ENCODE peak calls at places on chromosomes 13 and 19, in seven cellular contexts. F, M, V, P, Q, S and R are unnamed samples.

GRCh38 chr19:1807695-1808394 is 4.2 kb downstream of the ATP8B3 start:
- DNase-seq in S (no peak), Q (peak; percentile 44), F (no peak), M (no peak), P (no peak), V (no peak), R (no peak)

GRCh38 chr13:50168803-50169202 is 153.6 kb downstream of the KCNRG start:
- DNase-seq in M (no peak), V (no peak), S (no peak), P (no peak), Q (peak; percentile 48), F (no peak), R (no peak)

GRCh38 chr13:111344471-111345191 is 24.2 kb downstream of the TEX29 start:
- DNase-seq in F (no peak), P (no peak), S (no peak), M (peak; percentile 10), Q (peak; percentile 20), V (no peak), R (peak; percentile 66)

GRCh38 chr19:2426661-2427322 is 594 bp downstream of the TIMM13 start:
- DNase-seq in P (peak; percentile 33), M (peak; percentile 38), S (no peak), V (peak; percentile 61), F (no peak), Q (peak; percentile 35), R (peak; percentile 49)

GRCh38 chr19:10238172-10238783 is 7.1 kb upstream of the S1PR2 start:
- DNase-seq in P (peak; percentile 57), F (peak; percentile 81), M (peak; percentile 81), S (no peak), Q (peak; percentile 72), V (no peak), R (peak; percentile 36)

GRCh38 chr13:45678282-45678681 is 23.8 kb upstream of the CBY2 start:
- DNase-seq in Q (no peak), F (no peak), V (no peak), M (no peak), S (no peak), P (no peak), R (no peak)

GRCh38 chr19:57664269-57665127 is 4.2 kb upstream of the ZSCAN4 start:
- DNase-seq in F (peak; percentile 75), P (peak; percentile 82), V (no peak), Q (peak; percentile 35), M (peak; percentile 42), S (peak; percentile 72), R (peak; percentile 66)

GRCh38 chr19:12672744-12673143 is 6.1 kb downstream of the WDR83 start:
- DNase-seq in M (no peak), Q (no peak), F (no peak), V (no peak), P (no peak), S (no peak), R (no peak)

GRCh38 chr19:45670670-45671453 is 2.8 kb downstream of the GIPR start:
- DNase-seq in F (peak; percentile 88), V (peak; percentile 63), M (peak; percentile 74), S (peak; percentile 80), Q (peak; percentile 96), P (no peak), R (peak; percentile 88)

GRCh38 chr13:98606296-98606695 is 29.4 kb upstream of the STK24 start:
- DNase-seq in M (no peak), P (no peak), Q (peak; percentile 26), F (no peak), S (no peak), V (no peak), R (no peak)

GRCh38 chr19:54069482-54069881 is 5.8 kb upstream of the VSTM1 start:
- DNase-seq in M (no peak), S (no peak), P (no peak), Q (no peak), F (no peak), V (no peak), R (no peak)

GRCh38 chr19:15251010-15251748 is 18.9 kb upstream of the EPHX3 start:
- DNase-seq in V (no peak), M (peak; percentile 83), S (no peak), P (peak; percentile 84), F (no peak), Q (peak; percentile 17), R (peak; percentile 63)